ENCODE peak calls at places on chromosomes 13 and 19, in six cellular contexts. N, G, T, O, B and W are unnamed samples.
A peak's percentile ranks its signal among the peaks of the same experiment; 100 is the strongest.

GRCh38 chr19:33374406-33374703 is 846 bp downstream of the CEBPG start:
- DNase-seq in N (no peak), G (no peak), T (no peak), O (peak; percentile 27), B (peak; percentile 83), W (no peak)

GRCh38 chr13:48400820-48401219 is 12.1 kb downstream of the LPAR6 start:
- DNase-seq in N (no peak), G (no peak), T (no peak), O (peak; percentile 46), B (no peak), W (peak; percentile 96)

GRCh38 chr19:43562698-43563241 is 12.6 kb downstream of the XRCC1 start:
- DNase-seq in N (no peak), G (no peak), T (peak; percentile 57), O (peak; percentile 76), B (peak; percentile 94), W (peak; percentile 53)

GRCh38 chr19:1312732-1313694 is 27.3 kb downstream of the EFNA2 start:
- DNase-seq in N (no peak), G (no peak), T (no peak), O (peak; percentile 58), B (peak; percentile 82), W (peak; percentile 41)

GRCh38 chr19:48424694-48425219 is 21.0 kb upstream of the GRWD1 start:
- DNase-seq in N (no peak), G (no peak), T (no peak), O (peak; percentile 72), B (no peak), W (peak; percentile 88)

GRCh38 chr13:44108345-44108858 is 228.7 kb downstream of the LACC1 start:
- DNase-seq in N (no peak), G (no peak), T (no peak), O (no peak), B (no peak), W (peak; percentile 35)

GRCh38 chr13:31674056-31674455 is 65.3 kb upstream of the RXFP2 start:
- DNase-seq in N (no peak), G (no peak), T (no peak), O (no peak), B (no peak), W (no peak)

GRCh38 chr19:29668746-29669609 is 3.7 kb downstream of the PLEKHF1 start:
- DNase-seq in N (no peak), G (no peak), T (no peak), O (no peak), B (peak; percentile 82), W (no peak)

GRCh38 chr13:104086759-104087158 is 1020.5 kb upstream of the SLC10A2 start:
- DNase-seq in N (no peak), G (no peak), T (no peak), O (peak; percentile 46), B (no peak), W (no peak)

GRCh38 chr13:46385946-46386345 is 1.1 kb downstream of the RUBCNL start:
- DNase-seq in N (no peak), G (no peak), T (no peak), O (no peak), B (no peak), W (no peak)

GRCh38 chr13:46388846-46389245 is 1.8 kb upstream of the RUBCNL start:
- DNase-seq in N (no peak), G (no peak), T (no peak), O (no peak), B (no peak), W (no peak)

GRCh38 chr13:46388308-46388707 is 1.3 kb upstream of the RUBCNL start:
- DNase-seq in N (no peak), G (no peak), T (no peak), O (no peak), B (no peak), W (no peak)

GRCh38 chr13:46386426-46386995 is 541 bp downstream of the RUBCNL start:
- DNase-seq in N (no peak), G (no peak), T (no peak), O (no peak), B (no peak), W (no peak)

DNA sequence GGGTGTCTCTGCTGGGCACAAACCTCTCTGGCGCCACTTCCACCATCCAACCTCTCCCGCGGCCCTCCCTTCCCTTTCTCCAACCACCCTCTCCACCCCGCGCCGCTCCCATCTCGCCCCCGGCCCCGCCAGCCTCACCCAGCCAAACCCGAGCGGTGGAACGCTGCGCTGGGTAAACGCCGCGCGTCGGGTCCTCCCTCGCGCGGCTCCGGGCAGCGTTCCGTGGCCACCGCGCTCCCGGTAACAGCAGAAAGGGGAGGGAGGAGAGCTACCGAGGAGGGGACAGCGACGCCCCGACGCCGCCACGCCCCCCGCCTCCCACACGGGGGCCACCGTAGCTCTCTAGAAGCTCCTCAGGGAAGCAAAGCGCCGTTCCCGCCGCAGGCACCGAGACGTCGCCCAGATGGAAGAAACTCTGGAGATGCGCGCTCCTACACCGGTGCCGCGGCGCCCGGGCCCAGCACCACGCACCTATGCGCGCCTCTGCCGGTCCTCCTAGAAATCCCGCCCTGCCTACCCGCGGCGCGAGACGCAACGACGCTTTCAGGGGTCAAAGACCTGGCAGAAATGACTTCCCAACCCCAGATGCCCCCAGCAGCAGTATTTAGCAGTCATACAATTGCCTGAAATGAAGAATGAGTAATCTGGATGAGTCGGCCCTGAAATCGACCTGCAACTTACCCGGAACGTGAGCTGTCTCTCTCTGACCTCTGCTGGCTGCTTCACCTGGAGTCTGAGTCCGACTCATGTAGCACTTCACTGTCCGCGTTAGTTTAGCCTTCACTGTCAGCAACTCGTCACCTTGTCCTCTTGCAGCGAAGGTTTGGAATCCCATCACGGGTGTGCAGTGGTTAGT is at the start of gene RUBCNL:
- DNase-seq in N (no peak), G (no peak), T (no peak), O (no peak), B (peak; percentile 87), W (no peak)
- TF ChIP-seq POLR2A in N (no peak), G (no peak), T (no peak), O (no peak), B (no peak), W (no peak)

GRCh38 chr19:13956365-13956744 is 4.0 kb downstream of the DCAF15 start:
- DNase-seq in N (no peak), G (no peak), T (no peak), O (no peak), B (peak; percentile 83), W (no peak)
- TF ChIP-seq POLR2A in N (no peak), G (no peak), T (no peak), O (no peak), B (no peak), W (no peak)

GRCh38 chr19:10416380-10417257 is 3.7 kb upstream of the PDE4A start:
- DNase-seq in N (no peak), G (peak; percentile 94), T (peak; percentile 53), O (peak; percentile 90), B (peak; percentile 95), W (peak; percentile 73)
- TF ChIP-seq POLR2A in N (no peak), G (no peak), T (no peak), O (no peak), B (no peak), W (no peak)

DNA sequence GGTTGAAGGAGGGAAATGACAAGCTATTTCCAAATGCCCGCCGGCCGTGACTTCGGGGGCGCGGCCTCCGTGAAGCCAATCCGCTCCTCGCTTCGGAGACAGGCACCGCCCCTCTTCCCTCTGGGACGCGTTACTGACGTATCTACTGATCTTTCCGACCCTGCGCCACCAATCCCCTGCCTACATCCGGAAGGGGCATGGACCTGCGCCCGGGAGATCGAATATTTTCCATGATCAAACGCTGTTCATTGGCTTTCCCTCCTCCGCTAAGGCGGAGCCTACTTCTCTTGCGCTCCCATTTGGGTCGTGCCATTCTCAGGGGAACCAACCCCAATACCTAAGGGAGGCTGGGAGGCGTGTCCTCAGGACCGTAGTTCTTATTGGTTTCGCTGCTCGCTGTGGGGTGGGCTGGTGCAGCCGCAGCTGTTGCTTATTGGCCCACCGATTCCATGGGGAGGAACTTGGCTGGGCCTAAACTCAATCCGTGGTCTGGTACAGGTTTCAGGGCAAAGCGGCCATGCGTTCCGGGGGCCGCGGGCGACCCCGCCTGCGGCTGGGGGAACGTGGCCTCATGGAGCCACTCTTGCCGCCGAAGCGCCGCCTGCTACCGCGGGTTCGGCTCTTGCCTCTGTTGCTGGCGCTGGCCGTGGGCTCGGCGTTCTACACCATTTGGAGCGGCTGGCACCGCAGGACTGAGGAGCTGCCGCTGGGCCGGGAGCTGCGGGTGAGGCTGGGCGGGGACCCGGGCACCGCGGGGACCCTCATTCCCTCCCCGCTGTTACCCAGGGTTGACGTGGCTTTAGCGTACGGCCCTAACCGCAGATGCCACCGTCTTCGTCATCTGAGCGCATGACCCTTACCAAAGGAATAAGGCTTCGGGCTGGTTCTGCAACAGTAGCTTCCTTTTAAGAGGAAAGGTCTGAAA is at the start of gene QPCTL:
- DNase-seq in N (peak; percentile 99), G (peak; percentile 99), T (peak; percentile 96), O (peak; percentile 100), B (peak; percentile 99), W (peak; percentile 100)
- TF ChIP-seq POLR2A in N (peak; percentile 46), G (no peak), T (peak; percentile 81), O (peak; percentile 91), B (no peak), W (peak; percentile 76)